ENCODE peak calls at places on chromosomes 4 and X, in six cellular contexts. Q, J, K, O, P and E are unnamed samples.

GRCh38 chr4:2254665-2255500 is 7.0 kb downstream of the MXD4 start:
- DNase-seq in Q (no peak), J (no peak), K (peak; percentile 80), O (no peak), P (no peak), E (no peak)

GRCh38 chrX:29274517-29274916 is 687.3 kb downstream of the IL1RAPL1 start:
- DNase-seq in Q (no peak), J (no peak), K (no peak), O (no peak), P (no peak), E (no peak)

GRCh38 chr4:80011636-80012236 is 61.3 kb downstream of the ANTXR2 start:
- DNase-seq in Q (no peak), J (no peak), K (no peak), O (no peak), P (no peak), E (no peak)

GRCh38 chr4:85092943-85093342 is 126.5 kb upstream of the WDFY3 start:
- DNase-seq in Q (peak; percentile 74), J (no peak), K (no peak), O (no peak), P (no peak), E (no peak)

GRCh38 chrX:72048515-72049455 is 82.9 kb downstream of the RTL5 start:
- DNase-seq in Q (peak; percentile 68), J (no peak), K (no peak), O (peak; percentile 5), P (no peak), E (no peak)

GRCh38 chr4:153850525-153851280 is 61.8 kb upstream of the SFRP2 start:
- DNase-seq in Q (peak; percentile 95), J (no peak), K (no peak), O (no peak), P (no peak), E (no peak)

GRCh38 chr4:101031971-101032370 is 315.4 kb downstream of the PPP3CA start:
- DNase-seq in Q (peak; percentile 28), J (no peak), K (no peak), O (no peak), P (no peak), E (no peak)

GRCh38 chr4:76579596-76580375 is 144.8 kb downstream of the SHROOM3 start:
- DNase-seq in Q (peak; percentile 3), J (no peak), K (no peak), O (no peak), P (no peak), E (no peak)

GRCh38 chr4:1855334-1856070 is 454 bp downstream of the LETM1 start:
- DNase-seq in Q (peak; percentile 25), J (no peak), K (no peak), O (peak; percentile 28), P (no peak), E (no peak)

GRCh38 chrX:131987252-131987651 is 35.9 kb upstream of the STK26 start:
- DNase-seq in Q (no peak), J (no peak), K (no peak), O (peak; percentile 46), P (no peak), E (no peak)

GRCh38 chr4:57080781-57081650 is 29.2 kb downstream of the IGFBP7 start:
- DNase-seq in Q (no peak), J (no peak), K (no peak), O (no peak), P (no peak), E (no peak)

GRCh38 chr4:137116144-137116543 is 416.1 kb downstream of the PCDH18 start:
- DNase-seq in Q (no peak), J (no peak), K (no peak), O (no peak), P (no peak), E (no peak)

GRCh38 chrX:13815664-13816063 is 1.2 kb downstream of the GPM6B start:
- DNase-seq in Q (no peak), J (no peak), K (no peak), O (no peak), P (no peak), E (no peak)

GRCh38 chr4:140219567-140219966 is 65.6 kb upstream of the MAML3 start:
- DNase-seq in Q (peak; percentile 73), J (no peak), K (no peak), O (no peak), P (no peak), E (no peak)

GRCh38 chr4:38009421-38009820 is 49.2 kb downstream of the PTTG2 start:
- DNase-seq in Q (no peak), J (no peak), K (no peak), O (no peak), P (no peak), E (no peak)

GRCh38 chrX:130110379-130111219 is at the start of gene ELF4:
- DNase-seq in Q (peak; percentile 68), J (peak; percentile 65), K (peak; percentile 12), O (peak; percentile 77), P (no peak), E (peak; percentile 3)

GRCh38 chrX:151879856-151880255 is 32.8 kb upstream of the MAGEA4 start:
- DNase-seq in Q (no peak), J (no peak), K (no peak), O (no peak), P (no peak), E (no peak)

GRCh38 chr4:24164797-24165196 is 274.9 kb upstream of the PPARGC1A start:
- DNase-seq in Q (no peak), J (no peak), K (no peak), O (no peak), P (no peak), E (no peak)

GRCh38 chr4:124777007-124777406 is 64.5 kb upstream of the ANKRD50 start:
- DNase-seq in Q (no peak), J (no peak), K (no peak), O (no peak), P (no peak), E (no peak)

GRCh38 chr4:145937990-145938611 is 522 bp downstream of the ZNF827 start:
- DNase-seq in Q (peak; percentile 55), J (no peak), K (peak; percentile 34), O (peak; percentile 20), P (no peak), E (no peak)

GRCh38 chr4:25466966-25467697 is 90.1 kb downstream of the ANAPC4 start:
- DNase-seq in Q (no peak), J (no peak), K (no peak), O (no peak), P (no peak), E (no peak)

GRCh38 chr4:69984030-69984443 is 11.7 kb upstream of the STATH start:
- DNase-seq in Q (peak; percentile 19), J (no peak), K (no peak), O (peak; percentile 92), P (no peak), E (no peak)

GRCh38 chr4:81096566-81096965 is 66.1 kb downstream of the BMP3 start:
- DNase-seq in Q (no peak), J (no peak), K (no peak), O (no peak), P (no peak), E (no peak)

GRCh38 chr4:108637856-108638255 is 12.5 kb upstream of the OSTC start:
- DNase-seq in Q (no peak), J (no peak), K (no peak), O (no peak), P (no peak), E (no peak)

GRCh38 chr4:22179124-22179874 is 230.7 kb upstream of the KCNIP4 start:
- DNase-seq in Q (no peak), J (no peak), K (no peak), O (no peak), P (no peak), E (no peak)

GRCh38 chr4:31946456-31946855 is 1226.3 kb downstream of the PCDH7 start:
- DNase-seq in Q (no peak), J (no peak), K (no peak), O (no peak), P (no peak), E (no peak)

GRCh38 chrX:41923925-41924693 is 755 bp upstream of the CASK start:
- DNase-seq in Q (peak; percentile 68), J (peak; percentile 44), K (peak; percentile 51), O (peak; percentile 36), P (peak; percentile 15), E (peak; percentile 1)